ENCODE peak calls at places on chromosome 1, in five cellular contexts. D is osteoblast, P is fibroblast of lung, N is tibial artery, Y is A549. H is an unnamed sample.

GRCh38 chr1:166905930-166906329 is 29.9 kb upstream of the TADA1 start:
- DNase-seq in D (peak), P (peak), N (no peak), Y (no peak), H (peak)

GRCh38 chr1:94648225-94649007 is 106.9 kb upstream of the F3 start:
- DNase-seq in D (no peak), P (peak), N (peak), Y (no peak), H (peak)

GRCh38 chr1:62241357-62242131 is 46.9 kb downstream of the L1TD1 start:
- DNase-seq in D (peak), P (no peak), N (no peak), Y (no peak), H (no peak)

GRCh38 chr1:32405672-32406467 is 11.6 kb upstream of the BSDC1 start:
- DNase-seq in D (no peak), P (no peak), N (no peak), Y (no peak), H (no peak)

GRCh38 chr1:71918630-71919029 is 363.7 kb downstream of the NEGR1 start:
- DNase-seq in D (no peak), P (no peak), N (no peak), Y (no peak), H (no peak)

GRCh38 chr1:104787866-104788510 is 1038.3 kb downstream of the AMY1C start:
- DNase-seq in D (no peak), P (no peak), N (no peak), Y (no peak), H (no peak)

GRCh38 chr1:10965621-10966226 is 46.7 kb upstream of the TARDBP start:
- DNase-seq in D (peak), P (no peak), N (peak), Y (no peak), H (no peak)

GRCh38 chr1:41783189-41783639 is 135.5 kb downstream of the HIVEP3 start:
- DNase-seq in D (peak), P (peak), N (no peak), Y (peak), H (peak)

GRCh38 chr1:103110701-103111100 is 2.4 kb upstream of the COL11A1 start:
- DNase-seq in D (no peak), P (peak), N (no peak), Y (no peak), H (no peak)

GRCh38 chr1:199751524-199751923 is 276.0 kb upstream of the NR5A2 start:
- DNase-seq in D (no peak), P (no peak), N (no peak), Y (no peak), H (no peak)

GRCh38 chr1:9881838-9882249 is 28.2 kb downstream of the CTNNBIP1 start:
- DNase-seq in D (peak), P (peak), N (no peak), Y (no peak), H (no peak)

GRCh38 chr1:234214129-234214910 is 158.9 kb upstream of the COA6 start:
- DNase-seq in D (no peak), P (peak), N (peak), Y (no peak), H (no peak)

GRCh38 chr1:200638073-200638472 is 17.5 kb upstream of the KIF14 start:
- DNase-seq in D (no peak), P (no peak), N (no peak), Y (no peak), H (no peak)

GRCh38 chr1:55140546-55140983 is 74.6 kb downstream of the USP24 start:
- DNase-seq in D (peak), P (peak), N (peak), Y (peak), H (peak)

GRCh38 chr1:10793129-10793651 is 3.3 kb downstream of the CASZ1 start:
- DNase-seq in D (peak), P (peak), N (no peak), Y (no peak), H (no peak)

GRCh38 chr1:34858901-34859441 is 578 bp downstream of the SMIM12 start:
- DNase-seq in D (peak), P (peak), N (peak), Y (peak), H (no peak)

GRCh38 chr1:98452162-98452561 is 209.4 kb upstream of the SNX7 start:
- DNase-seq in D (no peak), P (no peak), N (no peak), Y (no peak), H (no peak)

GRCh38 chr1:58460469-58460868 is 86.1 kb downstream of the OMA1 start:
- DNase-seq in D (no peak), P (peak), N (no peak), Y (no peak), H (no peak)

GRCh38 chr1:159468321-159468720 is 28.8 kb downstream of the OR10J1 start:
- DNase-seq in D (no peak), P (no peak), N (no peak), Y (no peak), H (no peak)

GRCh38 chr1:17031436-17031835 is 19.7 kb upstream of the ATP13A2 start:
- DNase-seq in D (no peak), P (no peak), N (no peak), Y (no peak), H (no peak)

GRCh38 chr1:16720403-16721223 is 19.7 kb upstream of the RNU1-4 start:
- DNase-seq in D (peak), P (no peak), N (no peak), Y (no peak), H (no peak)

GRCh38 chr1:208541225-208541855 is 297.2 kb upstream of the PLXNA2 start:
- DNase-seq in D (no peak), P (no peak), N (no peak), Y (no peak), H (no peak)

GRCh38 chr1:6794164-6794563 is 8.9 kb downstream of the CAMTA1 start:
- DNase-seq in D (no peak), P (peak), N (no peak), Y (peak), H (peak)

GRCh38 chr1:181127898-181128453 is 39.5 kb downstream of the IER5 start:
- DNase-seq in D (peak), P (no peak), N (no peak), Y (no peak), H (no peak)

GRCh38 chr1:186228751-186229150 is 146.3 kb downstream of the TPR start:
- DNase-seq in D (no peak), P (no peak), N (no peak), Y (no peak), H (no peak)

GRCh38 chr1:201251851-201252430 is 31.4 kb upstream of the PKP1 start:
- DNase-seq in D (no peak), P (no peak), N (no peak), Y (no peak), H (no peak)

GRCh38 chr1:150089846-150090520 is 22.4 kb downstream of the VPS45 start:
- DNase-seq in D (no peak), P (no peak), N (no peak), Y (no peak), H (no peak)

GRCh38 chr1:63691672-63692425 is 82.0 kb upstream of the ROR1 start:
- DNase-seq in D (peak), P (peak), N (peak), Y (peak), H (peak)

GRCh38 chr1:111227875-111228747 is 598 bp downstream of the CHI3L2 start:
- DNase-seq in D (peak), P (peak), N (peak), Y (peak), H (peak)

GRCh38 chr1:101005871-101006270 is 19.7 kb downstream of the DPH5 start:
- DNase-seq in D (no peak), P (no peak), N (no peak), Y (no peak), H (no peak)

GRCh38 chr1:204565617-204566582 is 49.7 kb downstream of the MDM4 start:
- DNase-seq in D (peak), P (peak), N (peak), Y (peak), H (peak)

GRCh38 chr1:207241164-207241934 is 80.1 kb upstream of the CD55 start:
- DNase-seq in D (no peak), P (peak), N (no peak), Y (no peak), H (no peak)

GRCh38 chr1:165397945-165398344 is 41.4 kb upstream of the LMX1A start:
- DNase-seq in D (peak), P (peak), N (peak), Y (no peak), H (peak)

GRCh38 chr1:56439610-56440264 is 139.6 kb downstream of the PLPP3 start:
- DNase-seq in D (no peak), P (no peak), N (no peak), Y (no peak), H (no peak)

GRCh38 chr1:16978139-16978538 is 2.3 kb downstream of the MFAP2 start:
- DNase-seq in D (no peak), P (no peak), N (no peak), Y (no peak), H (no peak)

GRCh38 chr1:205939690-205940330 is 3.4 kb downstream of the SLC26A9 start:
- DNase-seq in D (peak), P (no peak), N (no peak), Y (peak), H (no peak)

GRCh38 chr1:240732390-240732789 is 120.4 kb upstream of the GREM2 start:
- DNase-seq in D (peak), P (peak), N (no peak), Y (peak), H (no peak)

GRCh38 chr1:14598007-14598497 is 433 bp upstream of the KAZN start:
- DNase-seq in D (no peak), P (no peak), N (no peak), Y (no peak), H (no peak)

GRCh38 chr1:178688244-178688643 is 36.8 kb upstream of the RALGPS2 start:
- DNase-seq in D (no peak), P (no peak), N (no peak), Y (no peak), H (peak)

GRCh38 chr1:44811234-44811633 is 2.9 kb downstream of the BTBD19 start:
- DNase-seq in D (peak), P (no peak), N (no peak), Y (no peak), H (no peak)

GRCh38 chr1:44812822-44813543 is 4.7 kb downstream of the BTBD19 start:
- DNase-seq in D (peak), P (no peak), N (peak), Y (no peak), H (no peak)

GRCh38 chr1:44808938-44809917 is 905 bp downstream of the BTBD19 start:
- DNase-seq in D (peak), P (peak), N (peak), Y (no peak), H (no peak)

GRCh38 chr1:44810101-44810761 is 1.9 kb downstream of the BTBD19 start:
- DNase-seq in D (peak), P (peak), N (peak), Y (no peak), H (no peak)

GRCh38 chr1:44811714-44812151 is 3.4 kb downstream of the BTBD19 start:
- DNase-seq in D (peak), P (peak), N (peak), Y (no peak), H (peak)
- H3K4me3 ChIP-seq in D (peak), P (peak), N (no peak), Y (no peak), H (peak)

GRCh38 chr1:25989860-25990650 is 7.8 kb downstream of the PAFAH2 start:
- DNase-seq in D (no peak), P (no peak), N (no peak), Y (no peak), H (no peak)
- H3K4me3 ChIP-seq in D (no peak), P (no peak), N (no peak), Y (no peak), H (no peak)

DNA sequence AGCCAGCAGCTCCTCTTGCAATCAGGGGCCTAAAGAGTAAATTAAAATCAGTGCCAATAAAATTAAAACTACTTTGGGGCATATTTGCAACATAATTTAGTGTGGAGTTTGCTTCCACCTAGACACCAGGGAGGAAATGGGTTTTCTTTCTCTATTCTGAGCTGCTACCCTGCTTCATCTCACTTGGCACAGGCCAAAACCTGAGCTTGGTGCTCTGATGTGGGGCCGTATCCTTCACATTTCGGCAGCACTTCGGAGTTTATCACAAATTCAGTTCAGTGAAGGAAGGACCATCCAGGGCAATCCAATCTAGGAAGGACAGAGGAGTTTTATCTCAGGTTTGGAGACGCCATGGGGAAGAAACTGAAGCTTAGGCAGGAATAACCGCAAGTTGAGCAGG is 123.6 kb upstream of the SPATA6 start:
- DNase-seq in D (no peak), P (no peak), N (no peak), Y (no peak), H (no peak)
- H3K4me3 ChIP-seq in D (no peak), P (no peak), N (no peak), Y (no peak), H (no peak)

GRCh38 chr1:20666146-20666545 is 5.0 kb upstream of the DDOST start:
- DNase-seq in D (peak), P (no peak), N (no peak), Y (no peak), H (no peak)
- H3K4me3 ChIP-seq in D (no peak), P (no peak), N (no peak), Y (no peak), H (no peak)

GRCh38 chr1:155022136-155022926 is 11.2 kb downstream of the DCST2 start:
- DNase-seq in D (no peak), P (peak), N (no peak), Y (no peak), H (no peak)
- H3K4me3 ChIP-seq in D (no peak), P (no peak), N (no peak), Y (no peak), H (no peak)

DNA sequence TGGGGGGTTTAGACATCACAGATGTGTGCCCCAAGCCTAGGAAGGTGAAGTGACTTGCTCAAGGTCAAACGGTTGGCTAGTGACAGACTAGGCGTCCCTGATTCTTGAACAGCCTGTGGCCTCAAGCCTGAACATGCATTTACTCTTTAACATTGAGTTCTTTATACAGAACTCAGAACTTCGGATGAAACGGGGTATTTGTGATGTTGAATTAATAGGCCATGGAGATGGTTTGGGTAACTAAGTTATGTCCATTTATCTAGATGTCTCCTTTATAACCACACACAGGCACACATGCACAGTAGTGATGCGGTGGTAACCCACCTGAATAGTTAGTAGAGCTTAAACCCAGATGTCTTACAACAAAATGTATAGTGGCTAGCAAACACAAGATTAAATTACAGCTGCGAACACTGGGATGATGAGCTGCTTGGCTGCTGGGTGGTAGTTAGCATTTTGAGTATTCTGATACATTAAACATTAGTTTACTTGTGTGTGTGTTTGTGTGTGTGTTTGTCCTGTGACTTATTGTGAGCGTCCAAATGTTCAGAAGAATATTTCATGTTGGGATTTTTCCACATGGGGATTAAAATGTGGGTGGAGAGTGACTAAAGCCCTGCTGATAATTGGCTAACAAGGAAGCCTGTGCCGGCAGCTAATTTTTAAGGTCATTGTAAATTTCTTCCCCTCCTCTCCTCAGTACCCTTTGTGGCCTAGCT is 2.3 kb downstream of the ATP1A1 start:
- DNase-seq in D (no peak), P (no peak), N (no peak), Y (no peak), H (no peak)
- H3K4me3 ChIP-seq in D (peak), P (peak), N (peak), Y (peak), H (peak)

GRCh38 chr1:212960932-212961331 is 10.6 kb downstream of the VASH2 start:
- DNase-seq in D (no peak), P (no peak), N (no peak), Y (no peak), H (no peak)

GRCh38 chr1:212957546-212957945 is 7.2 kb downstream of the VASH2 start:
- DNase-seq in D (no peak), P (no peak), N (no peak), Y (no peak), H (no peak)

GRCh38 chr1:212958175-212958574 is 7.8 kb downstream of the VASH2 start:
- DNase-seq in D (no peak), P (peak), N (no peak), Y (no peak), H (no peak)

GRCh38 chr1:212962509-212962908 is 12.2 kb downstream of the VASH2 start:
- DNase-seq in D (no peak), P (no peak), N (no peak), Y (no peak), H (no peak)

GRCh38 chr1:212959266-212960220 is 9.2 kb downstream of the VASH2 start:
- DNase-seq in D (no peak), P (no peak), N (no peak), Y (no peak), H (no peak)
- H3K4me3 ChIP-seq in D (no peak), P (no peak), N (no peak), Y (no peak), H (no peak)

DNA sequence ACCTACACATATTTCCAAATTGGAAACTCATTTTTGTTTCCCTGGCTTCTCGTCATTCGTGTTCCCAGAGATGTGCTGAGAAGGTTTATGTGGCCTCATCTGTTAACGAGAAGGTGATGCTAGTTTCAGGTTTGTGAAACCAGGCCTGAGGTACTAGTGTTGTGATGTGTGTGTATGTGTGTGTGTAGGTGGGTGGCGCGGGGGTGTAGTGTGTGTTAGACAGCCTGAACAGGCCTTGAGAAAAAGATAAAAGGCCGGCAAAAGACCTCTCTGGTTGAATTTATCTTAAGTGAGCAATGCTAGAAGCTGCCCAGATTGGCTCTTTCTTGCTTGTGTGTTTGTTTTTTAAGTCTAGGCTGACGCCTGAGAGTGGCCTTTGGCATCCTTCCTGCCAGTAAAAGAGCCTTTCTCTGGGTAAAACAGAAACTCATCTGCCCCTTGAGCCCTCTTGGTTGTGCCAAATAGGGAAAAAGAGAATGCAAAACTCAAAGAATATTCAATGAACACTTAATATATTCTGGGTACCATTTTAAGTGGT is 65.8 kb upstream of the HSD17B7 start:
- DNase-seq in D (peak), P (no peak), N (no peak), Y (no peak), H (no peak)
- H3K4me3 ChIP-seq in D (no peak), P (no peak), N (no peak), Y (no peak), H (no peak)